ENCODE peak calls at places on chromosome 17, in seven cellular contexts. One of them, this sample, is unnamed.

GRCh38 chr17:65538679-65539529 is 22.5 kb downstream of the AXIN2 start:
- DNase-seq in B cell: no peak
- DNase-seq in MCF 10A: no peak
- DNase-seq in cardiac muscle cell: no peak
- DNase-seq in choroid plexus epithelial cell: no peak
- DNase-seq in cardiac fibroblast: no peak
- DNase-seq in fibroblast of mammary gland: no peak
- DNase-seq in this sample: no peak

GRCh38 chr17:50133028-50133768 is 3.2 kb upstream of the SAMD14 start:
- DNase-seq in B cell: no peak
- DNase-seq in choroid plexus epithelial cell: no peak
- DNase-seq in MCF 10A: no peak
- DNase-seq in cardiac fibroblast: peak; percentile 45
- DNase-seq in cardiac muscle cell: no peak
- DNase-seq in fibroblast of mammary gland: peak; percentile 43
- DNase-seq in this sample: no peak

GRCh38 chr17:48335168-48335567 is 94.8 kb downstream of the SKAP1 start:
- DNase-seq in fibroblast of mammary gland: no peak
- DNase-seq in choroid plexus epithelial cell: no peak
- DNase-seq in cardiac fibroblast: no peak
- DNase-seq in MCF 10A: no peak
- DNase-seq in B cell: no peak
- DNase-seq in cardiac muscle cell: no peak
- DNase-seq in this sample: no peak

GRCh38 chr17:48100591-48101011 is 677 bp downstream of the CBX1 start:
- DNase-seq in cardiac muscle cell: peak; percentile 83
- DNase-seq in MCF 10A: peak; percentile 77
- DNase-seq in cardiac fibroblast: peak; percentile 64
- DNase-seq in fibroblast of mammary gland: peak; percentile 55
- DNase-seq in B cell: no peak
- DNase-seq in choroid plexus epithelial cell: peak; percentile 64
- DNase-seq in this sample: no peak

GRCh38 chr17:64401244-64401860 is 10.7 kb upstream of the PECAM1 start:
- DNase-seq in choroid plexus epithelial cell: no peak
- DNase-seq in MCF 10A: no peak
- DNase-seq in B cell: no peak
- DNase-seq in cardiac fibroblast: no peak
- DNase-seq in fibroblast of mammary gland: no peak
- DNase-seq in cardiac muscle cell: no peak
- DNase-seq in this sample: no peak

GRCh38 chr17:18891541-18891940 is 33.6 kb downstream of the PRPSAP2 start:
- DNase-seq in fibroblast of mammary gland: no peak
- DNase-seq in cardiac fibroblast: no peak
- DNase-seq in B cell: no peak
- DNase-seq in cardiac muscle cell: no peak
- DNase-seq in MCF 10A: no peak
- DNase-seq in choroid plexus epithelial cell: no peak
- DNase-seq in this sample: no peak

GRCh38 chr17:80068301-80069160 is 32.1 kb downstream of the CCDC40 start:
- DNase-seq in choroid plexus epithelial cell: peak; percentile 86
- DNase-seq in fibroblast of mammary gland: peak; percentile 35
- DNase-seq in MCF 10A: no peak
- DNase-seq in cardiac muscle cell: no peak
- DNase-seq in B cell: no peak
- DNase-seq in cardiac fibroblast: peak; percentile 54
- DNase-seq in this sample: no peak

GRCh38 chr17:32627233-32628008 is 140.6 kb downstream of the CDK5R1 start:
- DNase-seq in cardiac fibroblast: peak; percentile 14
- DNase-seq in choroid plexus epithelial cell: peak; percentile 25
- DNase-seq in cardiac muscle cell: no peak
- DNase-seq in fibroblast of mammary gland: peak; percentile 10
- DNase-seq in MCF 10A: no peak
- DNase-seq in B cell: no peak
- DNase-seq in this sample: no peak

GRCh38 chr17:50147841-50148225 is 2.6 kb downstream of the PPP1R9B start:
- DNase-seq in MCF 10A: no peak
- DNase-seq in cardiac fibroblast: peak; percentile 55
- DNase-seq in cardiac muscle cell: no peak
- DNase-seq in B cell: no peak
- DNase-seq in choroid plexus epithelial cell: no peak
- DNase-seq in fibroblast of mammary gland: no peak
- DNase-seq in this sample: peak; percentile 54

GRCh38 chr17:77604301-77605031 is 354.0 kb upstream of the TNRC6C start:
- DNase-seq in cardiac muscle cell: no peak
- DNase-seq in MCF 10A: no peak
- DNase-seq in fibroblast of mammary gland: no peak
- DNase-seq in cardiac fibroblast: no peak
- DNase-seq in choroid plexus epithelial cell: no peak
- DNase-seq in B cell: no peak
- DNase-seq in this sample: no peak

GRCh38 chr17:77608431-77608830 is 350.1 kb upstream of the TNRC6C start:
- DNase-seq in fibroblast of mammary gland: no peak
- DNase-seq in cardiac muscle cell: no peak
- DNase-seq in MCF 10A: no peak
- DNase-seq in cardiac fibroblast: no peak
- DNase-seq in choroid plexus epithelial cell: no peak
- DNase-seq in B cell: no peak
- DNase-seq in this sample: no peak

GRCh38 chr17:77606146-77606864 is 352.2 kb upstream of the TNRC6C start:
- DNase-seq in B cell: no peak
- DNase-seq in MCF 10A: no peak
- DNase-seq in cardiac muscle cell: no peak
- DNase-seq in cardiac fibroblast: no peak
- DNase-seq in fibroblast of mammary gland: no peak
- DNase-seq in choroid plexus epithelial cell: no peak
- DNase-seq in this sample: no peak

GRCh38 chr17:77607606-77608005 is 350.9 kb upstream of the TNRC6C start:
- DNase-seq in choroid plexus epithelial cell: no peak
- DNase-seq in cardiac muscle cell: no peak
- DNase-seq in MCF 10A: no peak
- DNase-seq in B cell: no peak
- DNase-seq in fibroblast of mammary gland: no peak
- DNase-seq in cardiac fibroblast: no peak
- DNase-seq in this sample: no peak

DNA sequence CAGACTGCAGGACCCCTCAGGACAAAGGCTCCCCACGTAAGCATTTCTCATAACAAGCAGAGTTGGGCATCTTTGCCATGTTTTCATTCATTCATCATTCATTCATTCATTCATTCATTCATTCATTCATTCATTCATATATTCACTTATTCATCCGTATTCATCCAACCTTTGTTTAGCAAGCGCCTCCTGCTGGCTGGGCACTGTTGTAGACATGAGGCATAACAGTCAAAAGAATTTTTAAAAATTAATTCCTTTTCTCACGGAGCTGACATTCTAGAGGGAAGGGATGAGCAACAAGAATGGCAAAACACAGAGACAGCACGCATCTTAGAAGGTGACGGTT is 351.7 kb upstream of the TNRC6C start:
- DNase-seq in MCF 10A: no peak
- DNase-seq in cardiac fibroblast: no peak
- DNase-seq in B cell: no peak
- DNase-seq in cardiac muscle cell: no peak
- DNase-seq in choroid plexus epithelial cell: no peak
- DNase-seq in fibroblast of mammary gland: no peak
- DNase-seq in this sample: no peak
- TF ChIP-seq CTCF in MCF 10A: no peak
- TF ChIP-seq CTCF in cardiac fibroblast: no peak
- TF ChIP-seq CTCF in B cell: no peak
- TF ChIP-seq CTCF in cardiac muscle cell: no peak
- TF ChIP-seq CTCF in choroid plexus epithelial cell: peak; percentile 28
- TF ChIP-seq CTCF in fibroblast of mammary gland: no peak
- TF ChIP-seq CTCF in this sample: no peak

GRCh38 chr17:75846701-75847594 is 2.7 kb upstream of the UNC13D start:
- DNase-seq in choroid plexus epithelial cell: no peak
- DNase-seq in B cell: no peak
- DNase-seq in fibroblast of mammary gland: no peak
- DNase-seq in MCF 10A: no peak
- DNase-seq in cardiac fibroblast: no peak
- DNase-seq in cardiac muscle cell: peak; percentile 44
- DNase-seq in this sample: no peak
- TF ChIP-seq CTCF in choroid plexus epithelial cell: no peak
- TF ChIP-seq CTCF in B cell: no peak
- TF ChIP-seq CTCF in fibroblast of mammary gland: no peak
- TF ChIP-seq CTCF in MCF 10A: no peak
- TF ChIP-seq CTCF in cardiac fibroblast: no peak
- TF ChIP-seq CTCF in cardiac muscle cell: no peak
- TF ChIP-seq CTCF in this sample: no peak

GRCh38 chr17:39246274-39246673 is 20.5 kb upstream of the STAC2 start:
- DNase-seq in choroid plexus epithelial cell: no peak
- DNase-seq in fibroblast of mammary gland: no peak
- DNase-seq in cardiac muscle cell: no peak
- DNase-seq in cardiac fibroblast: no peak
- DNase-seq in MCF 10A: no peak
- DNase-seq in B cell: no peak
- DNase-seq in this sample: no peak
- TF ChIP-seq CTCF in choroid plexus epithelial cell: peak; percentile 26
- TF ChIP-seq CTCF in fibroblast of mammary gland: peak; percentile 18
- TF ChIP-seq CTCF in cardiac muscle cell: peak; percentile 8
- TF ChIP-seq CTCF in cardiac fibroblast: peak; percentile 8
- TF ChIP-seq CTCF in MCF 10A: no peak
- TF ChIP-seq CTCF in B cell: no peak
- TF ChIP-seq CTCF in this sample: no peak

GRCh38 chr17:1290676-1291075 is 11.2 kb downstream of the TRARG1 start:
- DNase-seq in cardiac muscle cell: no peak
- DNase-seq in fibroblast of mammary gland: no peak
- DNase-seq in cardiac fibroblast: no peak
- DNase-seq in MCF 10A: no peak
- DNase-seq in B cell: no peak
- DNase-seq in choroid plexus epithelial cell: no peak
- DNase-seq in this sample: no peak

GRCh38 chr17:1289695-1290094 is 10.2 kb downstream of the TRARG1 start:
- DNase-seq in MCF 10A: no peak
- DNase-seq in B cell: no peak
- DNase-seq in choroid plexus epithelial cell: no peak
- DNase-seq in fibroblast of mammary gland: no peak
- DNase-seq in cardiac muscle cell: no peak
- DNase-seq in cardiac fibroblast: no peak
- DNase-seq in this sample: no peak

GRCh38 chr17:1280652-1281051 is 1.2 kb downstream of the TRARG1 start:
- DNase-seq in B cell: no peak
- DNase-seq in fibroblast of mammary gland: no peak
- DNase-seq in cardiac fibroblast: no peak
- DNase-seq in choroid plexus epithelial cell: no peak
- DNase-seq in MCF 10A: no peak
- DNase-seq in cardiac muscle cell: no peak
- DNase-seq in this sample: no peak

GRCh38 chr17:1286379-1287106 is 7.1 kb downstream of the TRARG1 start:
- DNase-seq in MCF 10A: no peak
- DNase-seq in cardiac muscle cell: no peak
- DNase-seq in fibroblast of mammary gland: no peak
- DNase-seq in cardiac fibroblast: no peak
- DNase-seq in choroid plexus epithelial cell: no peak
- DNase-seq in B cell: no peak
- DNase-seq in this sample: no peak
- TF ChIP-seq CTCF in MCF 10A: no peak
- TF ChIP-seq CTCF in cardiac muscle cell: no peak
- TF ChIP-seq CTCF in fibroblast of mammary gland: no peak
- TF ChIP-seq CTCF in cardiac fibroblast: no peak
- TF ChIP-seq CTCF in choroid plexus epithelial cell: no peak
- TF ChIP-seq CTCF in B cell: no peak
- TF ChIP-seq CTCF in this sample: no peak

GRCh38 chr17:37742114-37742761 is 2.6 kb downstream of the HNF1B start:
- DNase-seq in MCF 10A: no peak
- DNase-seq in B cell: no peak
- DNase-seq in choroid plexus epithelial cell: no peak
- DNase-seq in fibroblast of mammary gland: no peak
- DNase-seq in cardiac muscle cell: peak; percentile 46
- DNase-seq in cardiac fibroblast: no peak
- DNase-seq in this sample: peak; percentile 21
- TF ChIP-seq CTCF in MCF 10A: no peak
- TF ChIP-seq CTCF in B cell: no peak
- TF ChIP-seq CTCF in choroid plexus epithelial cell: no peak
- TF ChIP-seq CTCF in fibroblast of mammary gland: no peak
- TF ChIP-seq CTCF in cardiac muscle cell: no peak
- TF ChIP-seq CTCF in cardiac fibroblast: no peak
- TF ChIP-seq CTCF in this sample: no peak